ENCODE peak calls at places on chromosome 18, in four cellular contexts. L, R, V and S are unnamed samples. For H3K4me1, the result is how much of the 10 kb centered on the place peaks cover.

GRCh38 chr18:37578886-37579513 is 13.4 kb upstream of the CELF4 start:
- DNase-seq in L (no peak), R (peak), V (no peak), S (no peak)

GRCh38 chr18:59881728-59882685 is 17.8 kb upstream of the PMAIP1 start:
- DNase-seq in L (no peak), R (peak), V (no peak), S (no peak)

GRCh38 chr18:54069729-54070128 is 154.7 kb downstream of the MBD2 start:
- DNase-seq in L (no peak), R (no peak), V (no peak), S (no peak)

GRCh38 chr18:37764526-37764925 is 198.9 kb upstream of the CELF4 start:
- DNase-seq in L (no peak), R (no peak), V (no peak), S (no peak)

GRCh38 chr18:9137168-9138066 is 836 bp downstream of the ANKRD12 start:
- DNase-seq in L (peak), R (peak), V (peak), S (peak)

GRCh38 chr18:6504605-6505510 is 90.1 kb upstream of the L3MBTL4 start:
- DNase-seq in L (no peak), R (no peak), V (no peak), S (no peak)

GRCh38 chr18:1056404-1056803 is 151.7 kb downstream of the ADCYAP1 start:
- DNase-seq in L (no peak), R (no peak), V (no peak), S (no peak)

GRCh38 chr18:48622911-48623431 is 84.1 kb downstream of the CTIF start:
- DNase-seq in L (no peak), R (peak), V (peak), S (no peak)

GRCh38 chr18:11167778-11168177 is 18.4 kb upstream of the PIEZO2 start:
- DNase-seq in L (no peak), R (peak), V (no peak), S (no peak)

GRCh38 chr18:62979900-62980299 is 264.6 kb downstream of the PHLPP1 start:
- DNase-seq in L (no peak), R (no peak), V (no peak), S (no peak)

GRCh38 chr18:59873616-59874015 is 26.2 kb upstream of the PMAIP1 start:
- DNase-seq in L (no peak), R (peak), V (no peak), S (no peak)

GRCh38 chr18:7116001-7116831 is 1.4 kb downstream of the LAMA1 start:
- DNase-seq in L (no peak), R (peak), V (no peak), S (no peak)

GRCh38 chr18:63073481-63073880 is 246.1 kb downstream of the BCL2 start:
- DNase-seq in L (no peak), R (no peak), V (no peak), S (peak)

GRCh38 chr18:32469691-32470131 is 971 bp downstream of the GAREM1 start:
- DNase-seq in L (no peak), R (peak), V (no peak), S (no peak)

GRCh38 chr18:69161383-69162028 is 239.2 kb upstream of the DOK6 start:
- DNase-seq in L (no peak), R (peak), V (no peak), S (no peak)

GRCh38 chr18:37783771-37784170 is 218.2 kb upstream of the CELF4 start:
- DNase-seq in L (no peak), R (no peak), V (no peak), S (no peak)

GRCh38 chr18:48949606-48950535 is 894 bp downstream of the SMAD7 start:
- DNase-seq in L (no peak), R (peak), V (no peak), S (peak)

GRCh38 chr18:6261938-6262337 is 152.8 kb downstream of the L3MBTL4 start:
- DNase-seq in L (no peak), R (no peak), V (no peak), S (no peak)

DNA sequence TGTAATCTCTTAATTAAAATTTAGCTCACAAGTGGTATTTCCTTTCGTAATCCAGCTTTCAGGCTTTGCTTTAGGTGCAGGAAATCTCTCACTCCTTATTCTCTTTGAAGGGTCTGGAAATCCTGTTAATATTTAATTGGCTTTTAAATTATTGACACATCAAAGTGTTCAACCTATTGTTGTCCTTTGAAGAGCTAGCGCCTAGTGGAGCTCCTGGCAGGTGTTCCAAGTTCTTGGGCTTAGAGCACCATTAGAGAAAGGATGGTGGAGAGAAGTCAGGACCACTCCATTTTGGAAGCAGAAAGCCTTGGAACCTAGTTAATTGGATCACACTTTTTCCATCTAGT is 92.4 kb downstream of the CABLES1 start:
- DNase-seq in L (no peak), R (no peak), V (no peak), S (no peak)
- H3K4me1 ChIP-seq in L (under half), R (half or more), V (under half), S (under half)

DNA sequence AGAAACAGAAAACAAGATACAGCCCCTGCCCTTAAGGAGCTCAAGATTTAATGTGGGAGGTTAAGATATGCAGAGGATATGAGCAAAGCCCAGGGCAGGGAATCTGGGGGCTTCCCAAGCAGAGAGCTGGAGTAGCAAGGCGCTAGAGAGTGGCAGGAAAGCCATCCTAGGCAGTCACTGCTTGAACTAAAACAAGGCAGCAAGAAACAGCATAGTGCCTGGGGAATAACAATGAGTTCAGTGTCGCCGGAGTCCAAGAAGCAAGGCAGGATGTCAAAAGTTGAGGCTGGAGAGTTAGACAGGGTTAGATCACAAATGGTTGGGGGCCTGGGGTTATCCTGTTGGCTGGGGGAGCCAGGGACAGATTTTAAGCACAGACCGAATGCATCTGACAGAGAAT is 24.6 kb downstream of the CDH2 start:
- DNase-seq in L (no peak), R (no peak), V (no peak), S (no peak)
- H3K4me1 ChIP-seq in L (under half), R (under half), V (under half), S (under half)

GRCh38 chr18:31246460-31246859 is 71.5 kb upstream of the DSG1 start:
- DNase-seq in L (no peak), R (no peak), V (no peak), S (no peak)

GRCh38 chr18:31244737-31245432 is 73.1 kb upstream of the DSG1 start:
- DNase-seq in L (no peak), R (no peak), V (no peak), S (no peak)

GRCh38 chr18:31247574-31248199 is 70.3 kb upstream of the DSG1 start:
- DNase-seq in L (no peak), R (no peak), V (no peak), S (no peak)

GRCh38 chr18:31243740-31244512 is 74.0 kb upstream of the DSG1 start:
- DNase-seq in L (no peak), R (no peak), V (no peak), S (no peak)

GRCh38 chr18:31245820-31246219 is 72.1 kb upstream of the DSG1 start:
- DNase-seq in L (no peak), R (no peak), V (no peak), S (no peak)
- H3K4me1 ChIP-seq in L (under half), R (under half), V (under half), S (under half)

DNA sequence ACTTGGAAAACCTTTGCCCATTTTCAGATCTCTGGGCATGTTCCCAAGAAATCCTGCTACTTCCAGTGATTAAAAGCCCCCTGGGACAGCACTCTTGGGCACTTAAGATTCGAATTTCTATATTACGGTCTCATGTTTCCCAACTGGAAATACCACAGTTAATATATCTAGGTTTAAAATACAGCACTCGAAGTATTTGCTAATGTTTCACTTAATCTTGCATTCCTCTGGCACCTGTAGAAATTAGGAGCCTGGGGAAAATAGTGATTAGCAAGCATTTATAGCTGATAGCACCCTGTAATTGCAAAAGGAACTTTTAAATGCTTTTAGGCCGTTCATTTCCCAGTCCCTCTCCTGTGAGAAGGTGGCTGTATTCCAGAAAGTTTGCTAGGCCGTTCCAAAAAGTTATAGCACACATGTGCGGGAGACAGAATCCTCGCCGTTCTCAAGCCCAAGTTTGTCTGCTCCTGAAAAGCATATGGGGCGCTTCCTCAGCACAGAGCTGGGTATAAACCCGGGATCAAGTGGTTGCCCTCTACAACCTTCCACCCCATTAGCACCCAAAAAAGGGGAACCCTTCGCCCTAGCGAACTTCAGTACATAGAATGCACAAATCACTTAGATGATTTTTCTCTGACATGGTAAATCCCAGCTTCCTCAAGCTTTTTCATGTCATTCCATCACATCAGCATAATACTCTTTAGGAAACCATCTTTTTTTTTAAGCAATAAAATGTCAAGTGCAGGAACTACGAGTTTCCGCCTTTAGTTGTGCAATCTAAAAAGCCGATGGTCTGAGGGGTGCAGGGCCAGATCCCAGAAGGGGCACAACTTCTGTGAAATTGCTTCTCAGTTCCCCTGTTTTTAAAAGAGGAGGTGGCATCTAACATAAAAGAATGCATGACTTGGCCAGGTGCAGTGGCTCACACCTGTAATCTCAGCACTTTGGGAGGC is 60.6 kb downstream of the DIPK1C start:
- DNase-seq in L (no peak), R (no peak), V (no peak), S (no peak)
- H3K4me1 ChIP-seq in L (under half), R (under half), V (under half), S (under half)

GRCh38 chr18:58232674-58233073 is 188.6 kb downstream of the NEDD4L start:
- DNase-seq in L (no peak), R (no peak), V (no peak), S (no peak)
- H3K4me1 ChIP-seq in L (under half), R (under half), V (under half), S (under half)

GRCh38 chr18:12702221-12703095 is at the start of the genes CEP76 and PSMG2:
- DNase-seq in L (peak), R (peak), V (peak), S (peak)
- H3K4me1 ChIP-seq in L (under half), R (under half), V (under half), S (under half)

DNA sequence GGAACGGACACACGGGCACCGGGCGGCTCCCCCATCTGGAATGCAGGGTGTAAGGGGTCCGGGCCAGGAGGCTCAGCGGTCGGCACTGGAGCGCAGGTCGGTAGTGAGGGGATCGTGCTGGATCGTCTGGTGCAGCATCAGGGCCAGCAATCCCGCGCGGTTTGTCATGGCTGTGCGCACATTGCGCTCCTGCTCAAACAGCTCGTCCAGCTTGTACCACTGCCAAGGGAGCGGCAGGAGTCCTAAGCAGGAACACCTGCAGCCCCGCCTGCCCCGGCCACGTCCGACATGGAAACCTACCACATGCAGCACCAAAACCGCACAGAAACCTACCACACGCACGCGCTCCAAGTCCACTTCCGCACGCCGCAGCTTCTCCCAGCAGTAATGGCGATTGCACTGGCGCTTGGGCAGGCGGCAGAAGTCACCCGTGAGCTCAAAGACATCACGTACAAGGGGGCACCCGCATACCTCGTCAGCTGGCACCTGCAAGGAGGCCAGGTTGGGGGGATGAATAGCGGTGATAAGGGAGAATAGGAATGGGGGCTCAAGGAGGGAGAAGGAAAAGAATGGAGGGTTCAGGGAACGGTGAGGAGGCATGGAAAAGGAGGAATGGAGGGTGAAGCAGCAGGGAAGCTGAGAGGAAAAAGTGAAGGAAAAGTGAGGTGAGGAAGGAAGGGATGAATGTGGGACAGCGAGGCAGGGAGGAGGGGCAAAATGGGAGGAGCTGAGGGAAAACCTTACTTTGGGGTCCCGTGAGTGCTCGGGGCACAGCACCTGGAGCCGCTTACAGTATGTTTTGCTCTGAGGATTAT is 1.4 kb upstream of the MBD1 start:
- DNase-seq in L (no peak), R (no peak), V (peak), S (no peak)
- H3K4me1 ChIP-seq in L (under half), R (under half), V (under half), S (under half)

GRCh38 chr18:23939366-23939765 is 75.2 kb upstream of the TTC39C start:
- DNase-seq in L (no peak), R (no peak), V (no peak), S (no peak)
- H3K4me1 ChIP-seq in L (under half), R (under half), V (under half), S (half or more)

DNA sequence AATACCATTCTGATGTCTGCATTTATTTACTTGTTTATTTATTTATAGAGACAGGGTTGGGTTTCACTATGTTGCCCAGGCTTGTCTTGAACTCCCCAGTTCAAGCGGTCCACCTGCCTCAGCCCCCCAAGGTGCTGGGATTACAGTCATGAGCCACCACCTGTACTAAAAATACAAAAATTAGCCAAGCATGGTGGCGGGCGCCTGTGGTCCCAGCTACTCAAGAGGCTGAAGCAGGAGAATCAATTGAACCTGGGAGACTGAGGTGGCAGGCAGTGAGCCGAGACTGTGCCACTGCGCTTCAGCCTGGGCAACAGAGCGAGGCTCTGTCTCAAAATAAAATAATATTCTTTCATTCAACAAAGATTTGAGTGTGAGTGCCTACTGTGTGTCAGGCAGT is 2.0 kb upstream of the ATP8B1 start:
- DNase-seq in L (no peak), R (no peak), V (no peak), S (no peak)
- H3K4me1 ChIP-seq in L (under half), R (under half), V (under half), S (under half)